ENCODE peak calls at places on chromosomes 11 and 22, in six cellular contexts. Q, J, Z, R, G and W are unnamed samples.
A peak's percentile ranks its signal among the peaks of the same experiment; 100 is the strongest.

GRCh38 chr22:17434856-17435255 is 65.6 kb downstream of the CECR2 start:
- DNase-seq in Q (no peak), J (no peak), Z (no peak), R (no peak), G (no peak), W (peak; percentile 23)

GRCh38 chr11:10155793-10156490 is 138.1 kb downstream of the SBF2 start:
- DNase-seq in Q (no peak), J (no peak), Z (no peak), R (no peak), G (no peak), W (peak; percentile 45)

GRCh38 chr11:61254403-61255025 is 13.5 kb downstream of the PGA5 start:
- DNase-seq in Q (peak; percentile 44), J (peak; percentile 50), Z (peak; percentile 72), R (peak; percentile 45), G (no peak), W (peak; percentile 87)

GRCh38 chr22:36213596-36213995 is 12.0 kb upstream of the APOL4 start:
- DNase-seq in Q (no peak), J (no peak), Z (no peak), R (no peak), G (no peak), W (no peak)

GRCh38 chr11:72308226-72309073 is 64.5 kb upstream of the PHOX2A start:
- DNase-seq in Q (no peak), J (no peak), Z (no peak), R (no peak), G (no peak), W (no peak)

GRCh38 chr22:19516378-19517170 is 7.6 kb downstream of the CLDN5 start:
- DNase-seq in Q (no peak), J (no peak), Z (no peak), R (no peak), G (no peak), W (no peak)

GRCh38 chr11:119509969-119510401 is 87.0 kb upstream of the THY1 start:
- DNase-seq in Q (no peak), J (peak; percentile 22), Z (no peak), R (peak; percentile 46), G (no peak), W (no peak)

GRCh38 chr11:72842126-72842525 is 27.9 kb downstream of the ATG16L2 start:
- DNase-seq in Q (no peak), J (no peak), Z (peak; percentile 33), R (no peak), G (no peak), W (no peak)

GRCh38 chr22:40065981-40066380 is 71.2 kb downstream of the FAM83F start:
- DNase-seq in Q (no peak), J (no peak), Z (no peak), R (no peak), G (no peak), W (no peak)

GRCh38 chr11:92227233-92227593 is 2.6 kb downstream of the FAT3 start:
- DNase-seq in Q (no peak), J (no peak), Z (peak; percentile 70), R (no peak), G (no peak), W (peak; percentile 51)

GRCh38 chr11:123707206-123707605 is 34.3 kb downstream of the ZNF202 start:
- DNase-seq in Q (no peak), J (no peak), Z (no peak), R (no peak), G (no peak), W (no peak)

GRCh38 chr11:57940044-57940781 is 83.5 kb upstream of the OR9Q1 start:
- DNase-seq in Q (no peak), J (no peak), Z (no peak), R (no peak), G (no peak), W (no peak)

GRCh38 chr11:37089439-37089838 is 491.4 kb upstream of the RAG2 start:
- DNase-seq in Q (no peak), J (no peak), Z (no peak), R (no peak), G (no peak), W (no peak)

GRCh38 chr11:33375688-33376311 is 118.6 kb downstream of the HIPK3 start:
- DNase-seq in Q (no peak), J (no peak), Z (peak; percentile 75), R (no peak), G (no peak), W (peak; percentile 73)

GRCh38 chr22:30636226-30637077 is 871 bp downstream of the SLC35E4 start:
- DNase-seq in Q (peak; percentile 7), J (peak; percentile 29), Z (peak; percentile 14), R (peak; percentile 46), G (peak; percentile 80), W (peak; percentile 47)

GRCh38 chr11:70746351-70746750 is 348.0 kb downstream of the CTTN start:
- DNase-seq in Q (no peak), J (peak; percentile 2), Z (no peak), R (no peak), G (no peak), W (no peak)

GRCh38 chr11:85590848-85591483 is 36.2 kb downstream of the DLG2 start:
- DNase-seq in Q (no peak), J (no peak), Z (peak; percentile 49), R (no peak), G (no peak), W (peak; percentile 72)

GRCh38 chr11:112878228-112878627 is 83.0 kb upstream of the NCAM1 start:
- DNase-seq in Q (no peak), J (no peak), Z (peak; percentile 31), R (no peak), G (no peak), W (no peak)

GRCh38 chr11:46361283-46362145 is 14.3 kb downstream of the DGKZ start:
- DNase-seq in Q (no peak), J (peak; percentile 75), Z (no peak), R (peak; percentile 80), G (peak; percentile 90), W (no peak)

GRCh38 chr11:68764746-68765145 is 13.4 kb upstream of the TESMIN start:
- DNase-seq in Q (no peak), J (no peak), Z (no peak), R (no peak), G (no peak), W (no peak)

GRCh38 chr11:113160652-113161051 is 153.7 kb upstream of the TTC12 start:
- DNase-seq in Q (no peak), J (no peak), Z (no peak), R (no peak), G (no peak), W (no peak)

GRCh38 chr11:92920295-92920694 is 49.2 kb upstream of the MTNR1B start:
- DNase-seq in Q (no peak), J (no peak), Z (no peak), R (no peak), G (no peak), W (no peak)

GRCh38 chr11:120031612-120032600 is 106.0 kb downstream of the TRIM29 start:
- DNase-seq in Q (no peak), J (no peak), Z (no peak), R (no peak), G (no peak), W (no peak)

GRCh38 chr22:46738961-46739870 is 1.2 kb upstream of the CERK start:
- DNase-seq in Q (peak; percentile 61), J (no peak), Z (peak; percentile 36), R (peak; percentile 55), G (peak; percentile 78), W (peak; percentile 52)

GRCh38 chr11:35343033-35343598 is 76.2 kb downstream of the SLC1A2 start:
- DNase-seq in Q (no peak), J (no peak), Z (no peak), R (no peak), G (no peak), W (no peak)

GRCh38 chr11:66958956-66959274 is 732 bp upstream of the PC start:
- DNase-seq in Q (no peak), J (no peak), Z (no peak), R (no peak), G (no peak), W (no peak)

GRCh38 chr11:115521874-115522273 is 17.7 kb upstream of the CADM1 start:
- DNase-seq in Q (no peak), J (no peak), Z (no peak), R (no peak), G (no peak), W (no peak)

GRCh38 chr22:31952094-31952401 is 7.7 kb downstream of the YWHAH start:
- DNase-seq in Q (no peak), J (no peak), Z (no peak), R (no peak), G (no peak), W (no peak)

GRCh38 chr22:31953251-31953650 is 8.9 kb downstream of the YWHAH start:
- DNase-seq in Q (no peak), J (no peak), Z (no peak), R (no peak), G (no peak), W (no peak)

GRCh38 chr22:31951201-31952093 is 7.1 kb downstream of the YWHAH start:
- DNase-seq in Q (no peak), J (no peak), Z (no peak), R (no peak), G (peak; percentile 41), W (no peak)

GRCh38 chr22:31950226-31950625 is 5.9 kb downstream of the YWHAH start:
- DNase-seq in Q (no peak), J (no peak), Z (no peak), R (no peak), G (no peak), W (no peak)

GRCh38 chr22:31952459-31952858 is 8.1 kb downstream of the YWHAH start:
- DNase-seq in Q (no peak), J (no peak), Z (no peak), R (no peak), G (no peak), W (no peak)
- H3K4me1 ChIP-seq in Q (no peaks in the 10 kb centered on the region), J (peaks cover 79% of the 10 kb centered on the region), Z (no peaks in the 10 kb centered on the region), R (peaks cover 50% of the 10 kb centered on the region), G (peaks cover 10% of the 10 kb centered on the region), W (peaks cover 21% of the 10 kb centered on the region)

GRCh38 chr22:42992092-42992491 is 22.9 kb downstream of the PACSIN2 start:
- DNase-seq in Q (no peak), J (no peak), Z (no peak), R (no peak), G (no peak), W (no peak)
- H3K4me1 ChIP-seq in Q (peaks cover 40% of the 10 kb centered on the region), J (peaks cover 60% of the 10 kb centered on the region), Z (no peaks in the 10 kb centered on the region), R (peaks cover 44% of the 10 kb centered on the region), G (peaks cover 29% of the 10 kb centered on the region), W (peaks cover 26% of the 10 kb centered on the region)

GRCh38 chr22:38774496-38775166 is 18.8 kb upstream of the SUN2 start:
- DNase-seq in Q (peak; percentile 56), J (no peak), Z (no peak), R (no peak), G (no peak), W (no peak)

GRCh38 chr22:38777087-38777671 is 16.8 kb downstream of the DNAL4 start:
- DNase-seq in Q (no peak), J (no peak), Z (no peak), R (no peak), G (no peak), W (no peak)

GRCh38 chr22:38773363-38773946 is 17.7 kb upstream of the SUN2 start:
- DNase-seq in Q (no peak), J (no peak), Z (no peak), R (no peak), G (no peak), W (no peak)

GRCh38 chr22:38775656-38776055 is 18.3 kb downstream of the DNAL4 start:
- DNase-seq in Q (no peak), J (no peak), Z (no peak), R (no peak), G (no peak), W (no peak)

GRCh38 chr22:38776086-38776485 is 17.9 kb downstream of the DNAL4 start:
- DNase-seq in Q (no peak), J (no peak), Z (no peak), R (no peak), G (no peak), W (no peak)
- H3K4me1 ChIP-seq in Q (no peaks in the 10 kb centered on the region), J (peaks cover 13% of the 10 kb centered on the region), Z (no peaks in the 10 kb centered on the region), R (no peaks in the 10 kb centered on the region), G (no peaks in the 10 kb centered on the region), W (no peaks in the 10 kb centered on the region)

GRCh38 chr11:22037505-22037904 is 155.4 kb upstream of the ANO5 start:
- DNase-seq in Q (no peak), J (no peak), Z (peak; percentile 3), R (no peak), G (peak; percentile 36), W (peak; percentile 11)
- H3K4me1 ChIP-seq in Q (no peaks in the 10 kb centered on the region), J (no peaks in the 10 kb centered on the region), Z (no peaks in the 10 kb centered on the region), R (no peaks in the 10 kb centered on the region), G (no peaks in the 10 kb centered on the region), W (no peaks in the 10 kb centered on the region)